ENCODE peak calls at places on chromosomes 7 and 10, in seven cellular contexts. P, U, W, N, X, H and E are unnamed samples.

GRCh38 chr10:16828731-16829175 is 11.5 kb upstream of the RSU1 start:
- DNase-seq in U (no peak), W (no peak), P (no peak), H (no peak), N (no peak), X (no peak), E (no peak)

GRCh38 chr7:157762824-157763223 is 426.0 kb downstream of the DNAJB6 start:
- DNase-seq in P (no peak), X (no peak), W (no peak), N (no peak), H (no peak), U (no peak), E (no peak)

GRCh38 chr10:32445036-32445435 is 904 bp upstream of the CCDC7 start:
- DNase-seq in H (no peak), P (no peak), U (no peak), N (peak), X (no peak), W (no peak), E (no peak)

GRCh38 chr10:93598157-93598556 is 2.9 kb downstream of the RBP4 start:
- DNase-seq in W (no peak), N (no peak), U (no peak), P (no peak), X (no peak), H (no peak), E (no peak)

GRCh38 chr10:57351076-57351475 is 916.6 kb downstream of the IPMK start:
- DNase-seq in U (no peak), P (no peak), X (no peak), H (no peak), W (no peak), N (no peak), E (no peak)

GRCh38 chr7:44284881-44285541 is 40.4 kb downstream of the CAMK2B start:
- DNase-seq in W (no peak), X (no peak), P (peak), N (peak), H (no peak), U (no peak), E (no peak)

GRCh38 chr7:135100856-135101255 is 47.0 kb upstream of the TMEM140 start:
- DNase-seq in N (no peak), W (no peak), X (no peak), H (no peak), U (no peak), P (no peak), E (no peak)

GRCh38 chr10:110303681-110304080 is 1.0 kb downstream of the SMNDC1 start:
- DNase-seq in N (no peak), P (no peak), U (no peak), H (no peak), X (no peak), W (no peak), E (no peak)

GRCh38 chr7:13834328-13834761 is 155.1 kb downstream of the ETV1 start:
- DNase-seq in X (no peak), P (no peak), N (peak), U (no peak), H (no peak), W (no peak), E (no peak)

GRCh38 chr7:25066253-25066652 is 58.8 kb downstream of the CYCS start:
- DNase-seq in U (no peak), P (no peak), W (no peak), N (no peak), X (no peak), H (no peak), E (no peak)

GRCh38 chr10:62025134-62025794 is 123.8 kb downstream of the ARID5B start:
- DNase-seq in U (no peak), H (no peak), P (no peak), X (no peak), N (no peak), W (no peak), E (no peak)

GRCh38 chr7:2510130-2510776 is 9.3 kb upstream of the LFNG start:
- DNase-seq in H (no peak), W (no peak), U (no peak), N (no peak), X (no peak), P (no peak), E (no peak)

GRCh38 chr7:151254316-151254715 is 5.8 kb upstream of the SMARCD3 start:
- DNase-seq in U (no peak), H (no peak), X (no peak), N (no peak), P (no peak), W (no peak), E (no peak)

GRCh38 chr10:64619068-64619467 is 1097.9 kb downstream of the REEP3 start:
- DNase-seq in X (no peak), P (no peak), W (no peak), H (no peak), N (no peak), U (no peak), E (no peak)

GRCh38 chr7:100342761-100343160 is 15.2 kb upstream of the PILRB start:
- DNase-seq in H (no peak), U (no peak), P (no peak), N (no peak), W (no peak), X (no peak), E (no peak)
- TF ChIP-seq POLR2AphosphoS5 in H (no peak), U (peak), P (no peak), N (no peak), W (no peak), X (no peak), E (no peak)

DNA sequence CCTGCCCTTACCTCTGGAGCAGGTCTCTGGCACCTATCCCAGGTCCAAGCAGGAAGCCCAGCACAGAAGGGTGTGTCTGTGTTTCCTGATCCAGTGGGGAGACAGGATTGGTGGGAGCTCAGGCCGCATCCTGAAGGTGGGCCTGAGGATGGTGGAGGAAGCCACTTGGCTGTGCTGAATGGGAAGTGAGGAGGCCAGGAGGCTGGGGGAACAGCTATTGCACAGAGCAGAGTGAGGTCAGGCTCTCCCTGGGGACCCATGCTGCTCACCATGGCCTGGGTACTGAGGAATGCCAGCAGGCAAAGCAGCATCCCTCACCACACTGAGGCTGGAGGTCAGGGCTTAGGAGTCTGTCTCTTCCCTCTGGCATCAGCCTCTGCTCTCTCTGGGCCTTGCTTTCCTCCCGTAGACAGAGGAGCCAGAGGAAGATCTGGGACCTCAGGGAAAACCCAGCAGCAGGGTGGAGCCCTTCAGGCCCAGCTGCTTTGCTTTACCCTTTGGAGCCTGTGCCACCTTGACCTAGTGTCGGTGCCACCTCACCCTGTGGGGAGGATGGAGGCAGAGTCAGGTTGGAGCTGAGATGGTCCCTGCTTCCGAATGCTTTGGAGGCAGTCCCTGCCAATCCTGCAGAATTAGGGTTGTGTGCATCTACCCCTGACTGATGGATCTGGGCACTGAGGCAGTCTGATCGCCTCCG is 39.0 kb downstream of the CDH23 start:
- DNase-seq in W (no peak), X (no peak), P (peak), H (no peak), U (no peak), N (peak), E (no peak)
- TF ChIP-seq TAF1 in W (no peak), X (no peak), P (no peak), H (no peak), U (no peak), N (no peak), E (no peak)

GRCh38 chr10:10330481-10330880 is 687.2 kb upstream of the CELF2 start:
- DNase-seq in H (no peak), U (no peak), X (no peak), W (no peak), N (no peak), P (no peak), E (no peak)

GRCh38 chr10:10327934-10328333 is 689.7 kb upstream of the CELF2 start:
- DNase-seq in X (no peak), P (no peak), N (no peak), U (no peak), W (no peak), H (no peak), E (no peak)

GRCh38 chr10:10333622-10334021 is 684.0 kb upstream of the CELF2 start:
- DNase-seq in X (no peak), W (no peak), U (no peak), H (no peak), P (no peak), N (no peak), E (no peak)

DNA sequence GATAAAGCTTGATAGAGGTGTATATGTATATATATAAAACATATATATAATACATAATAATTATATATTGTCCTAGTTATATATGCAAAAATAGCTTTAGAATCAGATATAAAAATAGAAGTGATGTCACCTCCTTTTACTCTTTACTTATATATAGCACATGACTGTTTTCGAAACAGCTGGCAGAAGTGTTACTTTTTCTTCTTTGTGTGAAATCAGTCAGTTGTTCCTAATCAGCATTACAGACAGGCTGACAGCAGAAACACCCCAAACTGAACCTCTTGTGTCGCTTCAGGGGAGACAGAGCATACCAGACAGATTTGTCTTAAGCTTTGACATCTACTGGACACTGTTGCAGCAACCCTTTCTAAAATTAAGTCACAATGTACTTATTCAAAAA is 684.9 kb upstream of the CELF2 start:
- DNase-seq in N (no peak), H (no peak), P (no peak), X (no peak), W (no peak), U (no peak), E (no peak)
- TF ChIP-seq POLR2AphosphoS5 in N (no peak), H (no peak), P (no peak), X (no peak), W (no peak), U (no peak), E (no peak)

DNA sequence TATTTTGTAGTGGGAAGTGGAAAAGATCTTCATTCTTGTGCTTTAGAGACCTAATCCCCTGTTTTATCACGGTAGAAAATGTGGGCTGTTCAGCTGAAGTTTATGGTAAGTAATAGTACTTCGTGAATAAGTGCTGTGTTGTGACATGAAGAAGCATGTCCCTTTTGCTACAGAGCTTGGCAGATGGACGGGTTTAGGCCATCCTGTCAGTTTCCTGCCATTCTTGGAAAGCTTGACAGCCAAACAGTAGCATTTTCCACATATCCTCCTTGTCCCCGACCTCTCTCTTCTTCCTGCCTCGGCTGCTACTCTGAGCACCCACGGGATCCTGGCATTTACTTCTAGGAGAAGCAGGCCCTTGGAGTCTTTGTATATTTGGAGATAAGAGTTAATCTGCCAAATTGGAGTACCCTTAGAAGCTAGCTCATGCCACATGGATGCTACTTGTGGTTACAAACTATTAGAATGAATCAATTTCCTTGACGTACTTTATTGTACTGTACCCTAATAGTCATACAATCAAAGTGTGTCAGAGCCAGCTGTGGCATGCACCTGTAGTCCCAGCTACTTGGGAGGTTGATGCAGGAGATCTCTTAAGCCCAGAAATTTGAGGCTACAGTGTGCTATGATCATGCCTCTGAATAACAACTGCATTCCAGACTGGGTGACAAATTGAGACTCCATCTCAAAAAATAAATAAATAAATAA is 39.2 kb downstream of the PNLIPRP3 start:
- DNase-seq in X (no peak), N (no peak), H (no peak), W (no peak), U (no peak), P (no peak), E (no peak)
- TF ChIP-seq TAF1 in X (no peak), N (no peak), H (no peak), W (no peak), U (no peak), P (no peak), E (no peak)

GRCh38 chr7:46524350-46524749 is 603.3 kb upstream of the IGFBP3 start:
- DNase-seq in N (no peak), X (no peak), U (no peak), H (no peak), W (no peak), P (no peak), E (no peak)
- TF ChIP-seq POLR2AphosphoS5 in N (no peak), X (no peak), U (no peak), H (no peak), W (no peak), P (no peak), E (no peak)